ENCODE peak calls at places on chromosomes 16 and 17, in four cellular contexts. E, T, A and D are unnamed samples.
A peak's percentile ranks its signal among the peaks of the same experiment; 100 is the strongest.

GRCh38 chr17:76461765-76462555 is 5.4 kb upstream of the AANAT start:
- DNase-seq in A (no peak), E (no peak), T (no peak), D (no peak)

GRCh38 chr16:4351880-4352279 is 759 bp upstream of the PAM16 start:
- DNase-seq in E (no peak), A (no peak), T (no peak), D (peak; percentile 30)

GRCh38 chr16:4087990-4088577 is 28.2 kb downstream of the ADCY9 start:
- DNase-seq in A (no peak), T (no peak), E (no peak), D (no peak)

GRCh38 chr17:77096570-77097214 is 44.1 kb upstream of the SEC14L1 start:
- DNase-seq in A (no peak), E (no peak), T (no peak), D (no peak)

GRCh38 chr17:20282526-20283308 is 184.6 kb downstream of the LGALS9B start:
- DNase-seq in E (no peak), A (peak; percentile 34), T (no peak), D (no peak)

GRCh38 chr17:14245629-14246028 is 9.0 kb upstream of the CDRT15 start:
- DNase-seq in T (no peak), A (no peak), E (no peak), D (no peak)

GRCh38 chr16:50301626-50302471 is 35.5 kb downstream of the ADCY7 start:
- DNase-seq in A (no peak), T (no peak), E (no peak), D (no peak)

GRCh38 chr17:19958023-19958422 is 19.6 kb downstream of the AKAP10 start:
- DNase-seq in A (no peak), T (no peak), E (no peak), D (no peak)

GRCh38 chr16:10992797-10993196 is 48.4 kb downstream of the CLEC16A start:
- DNase-seq in E (no peak), A (no peak), T (no peak), D (peak; percentile 62)

GRCh38 chr17:75877752-75878173 is 618 bp downstream of the TRIM47 start:
- DNase-seq in E (no peak), T (peak; percentile 66), A (no peak), D (peak; percentile 81)

GRCh38 chr16:242281-242680 is 7.7 kb downstream of the FAM234A start:
- DNase-seq in E (no peak), A (no peak), T (no peak), D (no peak)

GRCh38 chr16:10577305-10578202 is 2.8 kb downstream of the EMP2 start:
- DNase-seq in T (peak; percentile 66), E (no peak), A (no peak), D (no peak)

GRCh38 chr16:23367564-23367963 is 65.5 kb downstream of the SCNN1B start:
- DNase-seq in E (no peak), T (no peak), A (no peak), D (no peak)

GRCh38 chr16:47460301-47460754 is 535 bp downstream of the ITFG1 start:
- DNase-seq in A (no peak), E (no peak), T (no peak), D (no peak)

GRCh38 chr16:28499854-28500253 is 5.4 kb downstream of the APOBR start:
- DNase-seq in A (no peak), T (no peak), E (no peak), D (no peak)

GRCh38 chr16:66189951-66190350 is 176.5 kb upstream of the CDH5 start:
- DNase-seq in A (no peak), E (no peak), T (no peak), D (no peak)

GRCh38 chr16:15498427-15499175 is 64.2 kb downstream of the BMERB1 start:
- DNase-seq in T (no peak), A (no peak), E (no peak), D (no peak)

GRCh38 chr16:15507959-15508336 is 73.6 kb downstream of the BMERB1 start:
- DNase-seq in E (no peak), T (no peak), A (no peak), D (no peak)

GRCh38 chr16:15507299-15507958 is 73.0 kb downstream of the BMERB1 start:
- DNase-seq in E (no peak), T (no peak), A (no peak), D (no peak)

GRCh38 chr16:15506441-15506840 is 72.1 kb downstream of the BMERB1 start:
- DNase-seq in A (no peak), T (no peak), E (no peak), D (no peak)

DNA sequence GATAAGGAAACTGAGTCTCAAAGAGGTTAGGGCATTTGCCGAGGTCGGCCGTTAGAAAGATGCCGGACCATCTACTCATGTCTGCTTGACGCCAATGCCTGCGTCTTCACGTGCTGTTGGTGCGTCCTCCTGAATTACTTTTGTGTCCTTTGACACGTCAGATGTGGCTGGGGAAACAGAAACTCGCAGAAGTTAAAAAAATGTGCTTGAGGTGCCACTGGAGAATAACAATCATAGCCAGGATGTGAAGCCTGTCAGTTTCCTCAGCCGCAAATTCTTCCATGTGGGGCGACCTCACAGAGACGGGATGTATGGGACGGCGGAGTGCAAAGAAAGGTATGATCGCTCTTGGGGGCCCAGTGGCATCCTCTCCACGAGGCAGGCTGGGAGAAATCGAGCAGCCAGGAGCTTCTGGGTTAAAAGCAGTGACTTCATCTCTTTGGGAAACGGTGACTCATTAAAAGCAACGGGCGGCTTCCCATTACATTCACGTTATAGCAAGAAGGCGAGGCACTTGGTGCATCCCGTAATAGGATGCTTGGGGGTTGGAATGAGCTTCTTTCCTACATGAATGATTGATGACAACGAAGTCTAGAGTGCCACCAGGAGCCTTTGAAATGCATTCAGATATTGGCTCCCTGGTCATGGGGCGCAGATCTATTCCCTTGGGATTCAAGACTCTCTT is 67.8 kb downstream of the BMERB1 start:
- DNase-seq in E (no peak), T (no peak), A (no peak), D (no peak)
- TF ChIP-seq CTCF in E (no peak), T (no peak), A (no peak), D (no peak)

GRCh38 chr17:3966720-3967363 is 2.6 kb upstream of the ATP2A3 start:
- DNase-seq in T (no peak), E (no peak), A (no peak), D (no peak)
- TF ChIP-seq CTCF in T (no peak), E (no peak), A (no peak), D (no peak)

DNA sequence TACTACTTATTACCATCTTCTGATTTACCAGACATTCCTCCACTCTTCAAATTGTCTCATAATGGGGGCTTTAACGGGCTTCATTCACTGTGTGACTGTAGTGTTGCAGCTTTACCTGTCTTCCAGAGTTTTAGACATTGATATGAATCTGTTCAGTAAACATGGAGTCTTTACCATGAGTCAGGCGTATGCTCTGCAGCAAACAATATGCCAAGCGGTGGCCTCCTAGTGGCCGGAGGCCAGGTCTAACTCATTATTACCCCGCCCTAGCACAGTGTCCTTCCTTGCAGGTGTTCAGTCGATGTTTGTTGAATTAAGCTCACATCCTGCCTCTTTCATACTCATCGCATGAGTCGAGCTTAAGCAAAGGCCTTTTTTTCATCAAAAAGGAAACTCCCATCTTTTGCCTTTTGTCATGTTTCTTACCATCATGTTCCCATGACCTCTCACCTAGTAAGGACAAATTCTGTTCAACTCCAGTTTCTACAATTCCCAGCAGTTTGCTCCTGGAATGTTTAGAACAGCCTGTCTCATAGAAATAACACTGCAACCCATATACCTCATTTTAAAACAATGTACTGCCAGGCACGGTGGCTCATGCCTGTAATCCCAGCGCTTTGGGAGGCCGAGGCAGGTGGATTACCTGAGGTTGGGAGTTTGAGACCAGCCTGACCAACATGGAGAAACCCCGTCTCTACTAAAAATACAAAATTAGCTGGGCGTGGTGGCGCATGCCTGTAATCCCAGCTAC is 39.4 kb downstream of the TUBD1 start:
- DNase-seq in E (no peak), T (no peak), A (no peak), D (peak; percentile 76)
- TF ChIP-seq CTCF in E (no peak), T (peak; percentile 42), A (no peak), D (peak; percentile 41)

DNA sequence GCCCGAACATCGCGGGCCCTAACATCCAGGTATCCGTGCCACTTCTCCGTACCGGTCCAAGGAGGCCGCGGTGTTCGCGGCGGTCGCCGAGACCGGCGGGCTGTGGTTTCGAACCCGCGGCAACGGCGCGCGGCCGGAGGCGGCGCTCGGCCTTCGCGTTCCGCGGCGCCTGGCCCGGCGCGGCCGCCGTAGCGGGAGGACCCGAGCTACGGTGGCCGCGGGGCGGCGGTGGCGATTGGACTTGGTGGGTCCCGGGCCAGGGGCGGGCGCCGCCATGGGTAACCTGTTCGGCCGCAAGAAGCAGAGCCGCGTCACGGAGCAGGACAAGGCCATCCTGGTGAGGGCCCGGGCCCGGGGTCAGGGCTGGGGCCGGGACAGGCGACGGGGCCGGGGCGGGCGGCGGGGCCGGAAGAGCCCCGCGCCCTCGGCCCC is at the start of gene CHMP6:
- DNase-seq in T (peak; percentile 74), E (no peak), A (no peak), D (peak; percentile 74)
- TF ChIP-seq CTCF in T (peak; percentile 46), E (no peak), A (peak; percentile 52), D (no peak)

DNA sequence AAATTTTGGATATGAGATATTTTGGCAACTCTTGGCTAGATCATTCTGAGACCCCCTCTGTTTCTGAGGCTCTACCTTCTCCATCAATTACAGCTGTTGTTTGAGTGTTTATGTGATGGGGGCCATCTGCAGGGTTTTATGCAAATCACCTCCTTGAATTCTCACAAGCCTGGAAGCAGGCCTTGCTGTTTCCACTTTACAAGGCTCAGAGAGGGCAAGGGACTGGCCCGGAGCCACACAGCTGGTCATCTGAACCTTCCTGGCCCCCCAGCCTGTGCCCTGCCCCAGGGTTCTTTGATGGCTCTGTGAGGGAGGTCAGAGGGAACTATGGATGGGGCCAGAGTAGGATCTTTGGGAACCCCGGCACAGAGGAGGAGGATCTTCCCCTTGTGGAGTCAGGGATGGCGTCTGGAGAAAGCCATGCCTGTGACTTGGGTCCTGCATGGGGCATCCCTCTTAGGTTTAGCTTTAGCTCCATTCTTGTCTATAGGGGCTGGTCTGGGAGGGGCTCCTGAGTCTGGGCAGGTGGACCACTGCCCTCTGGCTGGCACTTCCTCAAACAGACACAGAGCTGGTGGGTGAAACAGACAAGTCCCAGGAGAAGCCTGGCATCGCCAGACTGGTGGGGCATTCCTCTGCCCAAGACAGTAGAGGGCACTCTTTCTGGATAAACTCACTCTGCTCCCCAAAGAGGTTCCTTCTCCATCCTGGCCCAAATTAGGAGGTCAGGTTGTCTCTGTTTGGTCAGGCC is 26.2 kb downstream of the IL21R start:
- DNase-seq in E (no peak), T (peak; percentile 1), A (peak; percentile 93), D (peak; percentile 8)
- TF ChIP-seq CTCF in E (no peak), T (no peak), A (no peak), D (no peak)